ENCODE peak calls at places on chromosomes 5 and 9, in five cellular contexts. W is IMR-90, X is stomach, H is A549, Q is OCI-LY7. Z is an unnamed sample.

GRCh38 chr9:83432104-83432627 is 106.0 kb downstream of the FRMD3 start:
- DNase-seq in W (no peak), X (peak; percentile 97), H (peak; percentile 62), Q (no peak), Z (no peak)

GRCh38 chr5:135264451-135265445 is 134.3 kb downstream of the MACROH2A1 start:
- DNase-seq in W (peak; percentile 76), X (no peak), H (no peak), Q (no peak), Z (no peak)

GRCh38 chr5:122077451-122078115 is 476 bp downstream of the LOX start:
- DNase-seq in W (no peak), X (peak; percentile 26), H (peak; percentile 4), Q (no peak), Z (no peak)

GRCh38 chr9:126690431-126691051 is 76.8 kb downstream of the LMX1B start:
- DNase-seq in W (no peak), X (peak; percentile 73), H (peak; percentile 51), Q (peak; percentile 48), Z (no peak)

GRCh38 chr5:53099546-53099945 is 10.0 kb downstream of the MOCS2 start:
- DNase-seq in W (peak; percentile 12), X (no peak), H (no peak), Q (no peak), Z (no peak)

GRCh38 chr5:74648835-74649286 is 8.3 kb upstream of the ENC1 start:
- DNase-seq in W (peak; percentile 65), X (no peak), H (peak; percentile 65), Q (peak; percentile 66), Z (no peak)

GRCh38 chr9:105438136-105438839 is 9.5 kb upstream of the FSD1L start:
- DNase-seq in W (peak; percentile 97), X (no peak), H (no peak), Q (no peak), Z (peak; percentile 86)

GRCh38 chr9:84996049-84996448 is 326.5 kb downstream of the NTRK2 start:
- DNase-seq in W (no peak), X (no peak), H (peak; percentile 49), Q (no peak), Z (no peak)

GRCh38 chr9:83267741-83268140 is 204.8 kb upstream of the RASEF start:
- DNase-seq in W (no peak), X (no peak), H (no peak), Q (no peak), Z (no peak)

DNA sequence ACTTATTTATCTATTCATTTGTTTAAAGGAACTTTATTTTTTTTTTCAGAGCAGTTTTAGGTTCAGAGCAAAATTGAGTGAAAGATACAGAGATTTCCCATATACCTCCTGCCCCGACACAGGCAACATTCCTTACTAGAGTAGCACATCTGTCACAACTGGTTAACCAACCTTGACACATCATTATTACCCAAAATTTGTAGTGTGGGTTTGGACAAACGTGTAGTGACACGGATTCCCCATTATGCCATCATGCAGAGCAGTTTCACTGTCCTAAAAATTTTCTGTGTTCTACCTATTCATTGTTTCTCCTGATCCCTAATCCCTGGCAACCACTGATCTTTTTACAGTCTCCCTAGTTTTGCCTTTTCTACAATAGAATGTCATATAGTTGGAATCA is 57.3 kb upstream of the LHFPL2 start:
- DNase-seq in W (no peak), X (no peak), H (no peak), Q (no peak), Z (no peak)
- H3K27ac ChIP-seq in W (no peak overlapping the region), X (no peak overlapping the region), H (no peak overlapping the region), Q (peak overlapping the region; percentile 16), Z (no peak overlapping the region)

GRCh38 chr9:136713555-136713949 is 1.2 kb downstream of the DIPK1B start:
- DNase-seq in W (no peak), X (no peak), H (no peak), Q (no peak), Z (no peak)
- H3K27ac ChIP-seq in W (no peak overlapping the region), X (peak overlapping the region; percentile 39), H (peak overlapping the region; percentile 91), Q (no peak overlapping the region), Z (no peak overlapping the region)

DNA sequence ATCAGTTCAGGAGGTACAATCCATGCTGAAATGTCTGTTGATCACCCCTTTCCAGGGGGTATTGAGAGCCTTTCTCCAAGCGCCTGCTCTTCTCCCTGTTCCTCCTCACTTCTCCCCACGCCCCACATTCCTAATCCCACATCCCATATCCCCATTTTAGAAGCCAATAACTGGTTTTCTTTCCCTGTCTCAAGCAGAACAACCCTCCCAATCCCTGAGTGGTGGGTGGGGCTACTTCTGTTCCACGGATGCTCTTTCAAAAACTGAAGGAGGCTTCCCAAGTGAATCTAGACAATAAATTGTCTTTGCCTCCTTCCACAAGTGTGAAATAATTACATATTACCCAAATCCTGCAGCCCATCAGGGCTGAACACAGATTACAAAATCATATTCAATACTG is 77.0 kb upstream of the SEMA6A start:
- DNase-seq in W (no peak), X (no peak), H (no peak), Q (no peak), Z (no peak)
- H3K27ac ChIP-seq in W (no peak overlapping the region), X (no peak overlapping the region), H (no peak overlapping the region), Q (no peak overlapping the region), Z (no peak overlapping the region)

GRCh38 chr5:10715605-10716004 is 45.4 kb downstream of the DAP start:
- DNase-seq in W (no peak), X (no peak), H (no peak), Q (no peak), Z (no peak)

GRCh38 chr5:10724799-10725507 is 36.1 kb downstream of the DAP start:
- DNase-seq in W (peak; percentile 93), X (peak; percentile 63), H (peak; percentile 83), Q (no peak), Z (peak; percentile 68)

GRCh38 chr5:10723519-10723918 is 37.5 kb downstream of the DAP start:
- DNase-seq in W (no peak), X (no peak), H (no peak), Q (no peak), Z (no peak)

GRCh38 chr5:10725636-10726035 is 35.4 kb downstream of the DAP start:
- DNase-seq in W (no peak), X (no peak), H (no peak), Q (no peak), Z (no peak)

DNA sequence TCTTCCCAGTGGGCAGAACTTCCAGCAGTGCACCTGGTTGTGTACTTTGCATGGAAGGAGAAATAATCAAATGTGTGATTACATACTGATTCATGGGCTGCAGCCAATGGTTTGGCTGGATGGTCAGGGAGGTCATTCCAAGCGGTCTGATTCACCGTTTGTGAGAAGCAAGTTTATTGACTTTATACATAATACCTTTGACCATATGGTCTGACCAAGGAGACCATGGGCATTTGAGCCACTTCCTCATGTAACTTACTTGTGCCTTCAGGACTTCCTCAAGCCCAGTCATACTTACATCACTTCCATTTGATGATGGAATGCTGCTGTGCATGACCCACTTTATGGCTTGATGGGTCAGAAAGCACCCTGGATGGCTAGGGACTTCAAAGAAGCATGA is 41.1 kb downstream of the DAP start:
- DNase-seq in W (peak; percentile 99), X (peak; percentile 63), H (peak; percentile 89), Q (no peak), Z (peak; percentile 92)
- H3K27ac ChIP-seq in W (no peak overlapping the region), X (peak overlapping the region; percentile 73), H (peak overlapping the region; percentile 77), Q (no peak overlapping the region), Z (peak overlapping the region; percentile 75)